ENCODE peak calls at places on chromosomes 6 and 20, in five cellular contexts. One of them, this sample, is unnamed.

GRCh38 chr6:49543087-49543858 is 7.2 kb upstream of the C6orf141 start:
- DNase-seq in AG04450: no peak
- DNase-seq in heart left ventricle: no peak
- DNase-seq in heart right ventricle: no peak
- DNase-seq in fibroblast of the aortic adventitia: no peak
- DNase-seq in this sample: no peak

GRCh38 chr6:17352302-17352701 is 41.1 kb upstream of the CAP2 start:
- DNase-seq in AG04450: no peak
- DNase-seq in heart left ventricle: no peak
- DNase-seq in heart right ventricle: no peak
- DNase-seq in fibroblast of the aortic adventitia: no peak
- DNase-seq in this sample: no peak

GRCh38 chr20:46605181-46605580 is 46.1 kb downstream of the SLC13A3 start:
- DNase-seq in AG04450: no peak
- DNase-seq in heart left ventricle: no peak
- DNase-seq in heart right ventricle: no peak
- DNase-seq in fibroblast of the aortic adventitia: no peak
- DNase-seq in this sample: no peak

GRCh38 chr6:106444777-106445507 is 84.4 kb downstream of the CRYBG1 start:
- DNase-seq in AG04450: peak
- DNase-seq in heart left ventricle: no peak
- DNase-seq in heart right ventricle: peak
- DNase-seq in fibroblast of the aortic adventitia: peak
- DNase-seq in this sample: peak

GRCh38 chr20:41261790-41262717 is 55.5 kb downstream of the ZHX3 start:
- DNase-seq in AG04450: no peak
- DNase-seq in heart left ventricle: no peak
- DNase-seq in heart right ventricle: no peak
- DNase-seq in fibroblast of the aortic adventitia: no peak
- DNase-seq in this sample: peak

GRCh38 chr6:43103253-43103876 is 27.3 kb downstream of the PTK7 start:
- DNase-seq in AG04450: no peak
- DNase-seq in heart left ventricle: no peak
- DNase-seq in heart right ventricle: no peak
- DNase-seq in fibroblast of the aortic adventitia: no peak
- DNase-seq in this sample: no peak

GRCh38 chr20:59771506-59772372 is 161.7 kb downstream of the SYCP2 start:
- DNase-seq in AG04450: no peak
- DNase-seq in heart left ventricle: no peak
- DNase-seq in heart right ventricle: peak
- DNase-seq in fibroblast of the aortic adventitia: no peak
- DNase-seq in this sample: no peak

GRCh38 chr6:26220353-26220970 is 133.2 kb downstream of the HFE start:
- DNase-seq in AG04450: no peak
- DNase-seq in heart left ventricle: no peak
- DNase-seq in heart right ventricle: no peak
- DNase-seq in fibroblast of the aortic adventitia: no peak
- DNase-seq in this sample: no peak

GRCh38 chr6:31771992-31772358 is 5.2 kb downstream of the VWA7 start:
- DNase-seq in AG04450: no peak
- DNase-seq in heart left ventricle: no peak
- DNase-seq in heart right ventricle: no peak
- DNase-seq in fibroblast of the aortic adventitia: peak
- DNase-seq in this sample: no peak

GRCh38 chr20:36754656-36755222 is 8.8 kb upstream of the NDRG3 start:
- DNase-seq in AG04450: peak
- DNase-seq in heart left ventricle: peak
- DNase-seq in heart right ventricle: peak
- DNase-seq in fibroblast of the aortic adventitia: peak
- DNase-seq in this sample: peak

GRCh38 chr20:52190437-52191131 is 995 bp downstream of the ZFP64 start:
- DNase-seq in AG04450: no peak
- DNase-seq in heart left ventricle: peak
- DNase-seq in heart right ventricle: peak
- DNase-seq in fibroblast of the aortic adventitia: peak
- DNase-seq in this sample: peak

GRCh38 chr20:6122873-6123649 is at the start of gene FERMT1:
- DNase-seq in AG04450: no peak
- DNase-seq in heart left ventricle: peak
- DNase-seq in heart right ventricle: peak
- DNase-seq in fibroblast of the aortic adventitia: peak
- DNase-seq in this sample: peak

GRCh38 chr20:3382836-3383235 is 24.6 kb downstream of the DNAAF9 start:
- DNase-seq in AG04450: no peak
- DNase-seq in heart left ventricle: no peak
- DNase-seq in heart right ventricle: no peak
- DNase-seq in fibroblast of the aortic adventitia: no peak
- DNase-seq in this sample: no peak

GRCh38 chr6:140909156-140909555 is 1223.6 kb upstream of the GJE1 start:
- DNase-seq in AG04450: no peak
- DNase-seq in heart left ventricle: no peak
- DNase-seq in heart right ventricle: no peak
- DNase-seq in fibroblast of the aortic adventitia: peak
- DNase-seq in this sample: peak

GRCh38 chr20:35339007-35339406 is 46.8 kb upstream of the FAM83C start:
- DNase-seq in AG04450: peak
- DNase-seq in heart left ventricle: no peak
- DNase-seq in heart right ventricle: no peak
- DNase-seq in fibroblast of the aortic adventitia: peak
- DNase-seq in this sample: peak

GRCh38 chr6:149855040-149855654 is 9.0 kb downstream of the LRP11 start:
- DNase-seq in AG04450: peak
- DNase-seq in heart left ventricle: no peak
- DNase-seq in heart right ventricle: no peak
- DNase-seq in fibroblast of the aortic adventitia: peak
- DNase-seq in this sample: peak

GRCh38 chr6:33314515-33314942 is 651 bp upstream of the TAPBP start:
- DNase-seq in AG04450: no peak
- DNase-seq in heart left ventricle: peak
- DNase-seq in heart right ventricle: peak
- DNase-seq in fibroblast of the aortic adventitia: peak
- DNase-seq in this sample: peak

GRCh38 chr20:53194310-53194709 is 222.2 kb downstream of the TSHZ2 start:
- DNase-seq in AG04450: no peak
- DNase-seq in heart left ventricle: no peak
- DNase-seq in heart right ventricle: no peak
- DNase-seq in fibroblast of the aortic adventitia: no peak
- DNase-seq in this sample: no peak

GRCh38 chr6:63478751-63479150 is 93.5 kb upstream of the LOC128125822 start:
- DNase-seq in AG04450: no peak
- DNase-seq in heart left ventricle: no peak
- DNase-seq in heart right ventricle: no peak
- DNase-seq in fibroblast of the aortic adventitia: no peak
- DNase-seq in this sample: no peak

GRCh38 chr20:24066075-24066700 is 77.6 kb upstream of the GGTLC1 start:
- DNase-seq in AG04450: no peak
- DNase-seq in heart left ventricle: no peak
- DNase-seq in heart right ventricle: no peak
- DNase-seq in fibroblast of the aortic adventitia: no peak
- DNase-seq in this sample: no peak

GRCh38 chr20:36018208-36018988 is 50.0 kb downstream of the CNBD2 start:
- DNase-seq in AG04450: no peak
- DNase-seq in heart left ventricle: no peak
- DNase-seq in heart right ventricle: no peak
- DNase-seq in fibroblast of the aortic adventitia: no peak
- DNase-seq in this sample: no peak

GRCh38 chr6:112362827-112363565 is 15.9 kb downstream of the RFPL4B start:
- DNase-seq in AG04450: no peak
- DNase-seq in heart left ventricle: no peak
- DNase-seq in heart right ventricle: no peak
- DNase-seq in fibroblast of the aortic adventitia: no peak
- DNase-seq in this sample: peak

GRCh38 chr6:8539446-8539845 is 104.1 kb upstream of the SLC35B3 start:
- DNase-seq in AG04450: no peak
- DNase-seq in heart left ventricle: no peak
- DNase-seq in heart right ventricle: no peak
- DNase-seq in fibroblast of the aortic adventitia: peak
- DNase-seq in this sample: peak

GRCh38 chr6:116247285-116247684 is 6.6 kb downstream of the TSPYL4 start:
- DNase-seq in AG04450: no peak
- DNase-seq in heart left ventricle: no peak
- DNase-seq in heart right ventricle: no peak
- DNase-seq in fibroblast of the aortic adventitia: no peak
- DNase-seq in this sample: no peak

GRCh38 chr20:7359739-7360138 is 580.5 kb downstream of the HAO1 start:
- DNase-seq in AG04450: no peak
- DNase-seq in heart left ventricle: no peak
- DNase-seq in heart right ventricle: no peak
- DNase-seq in fibroblast of the aortic adventitia: no peak
- DNase-seq in this sample: no peak

GRCh38 chr6:7238526-7238899 is 74.5 kb downstream of the SSR1 start:
- DNase-seq in AG04450: no peak
- DNase-seq in heart left ventricle: no peak
- DNase-seq in heart right ventricle: no peak
- DNase-seq in fibroblast of the aortic adventitia: no peak
- DNase-seq in this sample: no peak

GRCh38 chr6:139131736-139132285 is 3.1 kb upstream of the HECA start:
- DNase-seq in AG04450: no peak
- DNase-seq in heart left ventricle: no peak
- DNase-seq in heart right ventricle: no peak
- DNase-seq in fibroblast of the aortic adventitia: no peak
- DNase-seq in this sample: no peak

GRCh38 chr6:31010393-31011060 is at the start of gene MUC22:
- DNase-seq in AG04450: no peak
- DNase-seq in heart left ventricle: peak
- DNase-seq in heart right ventricle: no peak
- DNase-seq in fibroblast of the aortic adventitia: peak
- DNase-seq in this sample: peak

GRCh38 chr6:87393026-87393622 is 14.6 kb upstream of the CFAP206 start:
- DNase-seq in AG04450: no peak
- DNase-seq in heart left ventricle: peak
- DNase-seq in heart right ventricle: peak
- DNase-seq in fibroblast of the aortic adventitia: peak
- DNase-seq in this sample: peak

GRCh38 chr20:25361287-25361683 is 29.4 kb downstream of the ABHD12 start:
- DNase-seq in AG04450: no peak
- DNase-seq in heart left ventricle: no peak
- DNase-seq in heart right ventricle: no peak
- DNase-seq in fibroblast of the aortic adventitia: peak
- DNase-seq in this sample: peak

GRCh38 chr6:30102701-30103629 is 9.9 kb downstream of the TRIM31 start:
- DNase-seq in AG04450: peak
- DNase-seq in heart left ventricle: peak
- DNase-seq in heart right ventricle: peak
- DNase-seq in fibroblast of the aortic adventitia: peak
- DNase-seq in this sample: peak

GRCh38 chr6:4359108-4359710 is 223.8 kb upstream of the ECI2 start:
- DNase-seq in AG04450: no peak
- DNase-seq in heart left ventricle: no peak
- DNase-seq in heart right ventricle: no peak
- DNase-seq in fibroblast of the aortic adventitia: peak
- DNase-seq in this sample: peak

GRCh38 chr20:16205505-16205904 is 367.7 kb downstream of the KIF16B start:
- DNase-seq in AG04450: no peak
- DNase-seq in heart left ventricle: no peak
- DNase-seq in heart right ventricle: no peak
- DNase-seq in fibroblast of the aortic adventitia: no peak
- DNase-seq in this sample: peak

GRCh38 chr20:16709017-16709416 is 20.8 kb upstream of the SNRPB2 start:
- DNase-seq in AG04450: no peak
- DNase-seq in heart left ventricle: no peak
- DNase-seq in heart right ventricle: no peak
- DNase-seq in fibroblast of the aortic adventitia: no peak
- DNase-seq in this sample: no peak

GRCh38 chr6:12813321-12813720 is 96.8 kb downstream of the PHACTR1 start:
- DNase-seq in AG04450: no peak
- DNase-seq in heart left ventricle: no peak
- DNase-seq in heart right ventricle: no peak
- DNase-seq in fibroblast of the aortic adventitia: no peak
- DNase-seq in this sample: peak

GRCh38 chr20:43238833-43239232 is 49.1 kb upstream of the PTPRT start:
- DNase-seq in AG04450: no peak
- DNase-seq in heart left ventricle: no peak
- DNase-seq in heart right ventricle: no peak
- DNase-seq in fibroblast of the aortic adventitia: no peak
- DNase-seq in this sample: no peak

GRCh38 chr6:71103150-71103549 is 146.3 kb upstream of the B3GAT2 start:
- DNase-seq in AG04450: no peak
- DNase-seq in heart left ventricle: no peak
- DNase-seq in heart right ventricle: no peak
- DNase-seq in fibroblast of the aortic adventitia: no peak
- DNase-seq in this sample: no peak

GRCh38 chr6:8275667-8276066 is 159.7 kb downstream of the SLC35B3 start:
- DNase-seq in AG04450: no peak
- DNase-seq in heart left ventricle: no peak
- DNase-seq in heart right ventricle: no peak
- DNase-seq in fibroblast of the aortic adventitia: no peak
- DNase-seq in this sample: no peak

GRCh38 chr20:62595491-62595890 is 46.8 kb upstream of the SLCO4A1 start:
- DNase-seq in AG04450: peak
- DNase-seq in heart left ventricle: peak
- DNase-seq in heart right ventricle: peak
- DNase-seq in fibroblast of the aortic adventitia: peak
- DNase-seq in this sample: peak

DNA sequence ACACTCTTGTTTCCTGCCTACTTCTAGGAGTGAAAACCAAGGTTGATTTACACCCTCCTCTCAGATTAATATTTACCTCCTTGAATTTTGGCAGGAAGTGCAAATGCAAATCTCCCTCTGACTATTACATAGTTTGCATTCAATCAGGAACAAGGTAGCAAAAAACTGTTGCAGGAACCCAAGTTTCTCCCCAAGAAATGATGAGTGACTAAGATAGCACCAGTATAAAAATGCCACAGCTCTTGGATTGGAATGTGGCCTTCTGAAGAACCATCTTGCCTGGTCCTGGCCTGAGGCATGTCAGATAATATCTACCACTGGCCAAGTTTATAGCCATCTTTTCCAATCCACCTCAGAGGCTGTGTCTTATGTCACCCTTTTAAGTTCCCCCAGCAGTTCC is 590.8 kb downstream of the QKI start:
- DNase-seq in AG04450: no peak
- DNase-seq in heart left ventricle: no peak
- DNase-seq in heart right ventricle: no peak
- DNase-seq in fibroblast of the aortic adventitia: no peak
- DNase-seq in this sample: no peak
- H3K4me3 ChIP-seq in AG04450: no peak
- H3K4me3 ChIP-seq in heart left ventricle: no peak
- H3K4me3 ChIP-seq in heart right ventricle: no peak
- H3K4me3 ChIP-seq in fibroblast of the aortic adventitia: no peak
- H3K4me3 ChIP-seq in this sample: no peak

GRCh38 chr6:51494342-51494741 is 593.1 kb downstream of the PKHD1 start:
- DNase-seq in AG04450: no peak
- DNase-seq in heart left ventricle: no peak
- DNase-seq in heart right ventricle: no peak
- DNase-seq in fibroblast of the aortic adventitia: no peak
- DNase-seq in this sample: no peak
- TF ChIP-seq CTCF in AG04450: no peak
- TF ChIP-seq CTCF in heart left ventricle: no peak
- TF ChIP-seq CTCF in heart right ventricle: no peak
- TF ChIP-seq CTCF in fibroblast of the aortic adventitia: no peak
- TF ChIP-seq CTCF in this sample: no peak

GRCh38 chr6:46626228-46626909 is 26.2 kb downstream of the CYP39A1 start:
- DNase-seq in AG04450: no peak
- DNase-seq in heart left ventricle: no peak
- DNase-seq in heart right ventricle: peak
- DNase-seq in fibroblast of the aortic adventitia: peak
- DNase-seq in this sample: peak
- H3K4me3 ChIP-seq in AG04450: no peak
- H3K4me3 ChIP-seq in heart left ventricle: no peak
- H3K4me3 ChIP-seq in heart right ventricle: no peak
- H3K4me3 ChIP-seq in fibroblast of the aortic adventitia: no peak
- H3K4me3 ChIP-seq in this sample: no peak

GRCh38 chr20:58403272-58403671 is 14.2 kb downstream of the VAPB start:
- DNase-seq in AG04450: no peak
- DNase-seq in heart left ventricle: no peak
- DNase-seq in heart right ventricle: no peak
- DNase-seq in fibroblast of the aortic adventitia: no peak
- DNase-seq in this sample: no peak
- TF ChIP-seq CTCF in AG04450: no peak
- TF ChIP-seq CTCF in heart left ventricle: no peak
- TF ChIP-seq CTCF in heart right ventricle: no peak
- TF ChIP-seq CTCF in fibroblast of the aortic adventitia: no peak
- TF ChIP-seq CTCF in this sample: no peak